ENCODE peak calls at places on chromosomes 3 and 15, in four cellular contexts. P, B, Y and H are unnamed samples.

GRCh38 chr3:3798641-3799113 is 554 bp upstream of the LRRN1 start:
- DNase-seq in P (no peak), B (no peak), Y (peak), H (no peak)

GRCh38 chr3:54999159-54999558 is 71.3 kb upstream of the LRTM1 start:
- DNase-seq in P (peak), B (no peak), Y (no peak), H (peak)

GRCh38 chr15:77037475-77038209 is 33.3 kb downstream of the TSPAN3 start:
- DNase-seq in P (no peak), B (no peak), Y (peak), H (no peak)

GRCh38 chr3:198071602-198072285 is 111.7 kb downstream of the LMLN start:
- DNase-seq in P (peak), B (peak), Y (no peak), H (peak)

GRCh38 chr3:190533511-190534282 is 19.8 kb downstream of the IL1RAP start:
- DNase-seq in P (no peak), B (no peak), Y (no peak), H (no peak)

GRCh38 chr3:192054881-192055280 is 593.9 kb downstream of the PYDC2 start:
- DNase-seq in P (no peak), B (no peak), Y (no peak), H (no peak)

GRCh38 chr3:150370129-150370602 is 37.9 kb upstream of the TSC22D2 start:
- DNase-seq in P (peak), B (no peak), Y (no peak), H (no peak)

GRCh38 chr3:61914277-61914676 is 352.9 kb downstream of the PTPRG start:
- DNase-seq in P (no peak), B (no peak), Y (no peak), H (no peak)

GRCh38 chr3:77411990-77412389 is 372.1 kb downstream of the ROBO2 start:
- DNase-seq in P (no peak), B (no peak), Y (no peak), H (no peak)

GRCh38 chr3:54008099-54008498 is 114.3 kb upstream of the CACNA2D3 start:
- DNase-seq in P (no peak), B (no peak), Y (no peak), H (no peak)

GRCh38 chr3:43870110-43870509 is 179.4 kb downstream of the ABHD5 start:
- DNase-seq in P (no peak), B (no peak), Y (no peak), H (no peak)

GRCh38 chr3:132210476-132211346 is 106.5 kb upstream of the ACP3 start:
- DNase-seq in P (peak), B (no peak), Y (peak), H (peak)

GRCh38 chr15:69973102-69973714 is 124.5 kb downstream of the TLE3 start:
- DNase-seq in P (peak), B (no peak), Y (no peak), H (peak)

GRCh38 chr3:57150097-57150496 is 15.1 kb downstream of the IL17RD start:
- DNase-seq in P (no peak), B (no peak), Y (peak), H (no peak)

GRCh38 chr3:28240440-28240839 is 979 bp upstream of the CMC1 start:
- DNase-seq in P (peak), B (no peak), Y (no peak), H (peak)

GRCh38 chr15:62403164-62403809 is 238.2 kb upstream of the C2CD4B start:
- DNase-seq in P (no peak), B (no peak), Y (no peak), H (no peak)

GRCh38 chr3:69962053-69962452 is 37.5 kb upstream of the SAMMSON start:
- DNase-seq in P (no peak), B (no peak), Y (no peak), H (no peak)

GRCh38 chr3:111284485-111285187 is 213.0 kb downstream of the NECTIN3 start:
- DNase-seq in P (no peak), B (no peak), Y (no peak), H (no peak)

GRCh38 chr3:186366206-186366605 is 4.2 kb upstream of the DGKG start:
- DNase-seq in P (no peak), B (no peak), Y (no peak), H (peak)

GRCh38 chr3:134650431-134651346 is at the start of gene KY:
- DNase-seq in P (no peak), B (no peak), Y (peak), H (peak)

GRCh38 chr3:127006781-127007436 is 24.0 kb downstream of the PLXNA1 start:
- DNase-seq in P (no peak), B (no peak), Y (peak), H (no peak)

GRCh38 chr15:88912500-88912921 is 668 bp downstream of the MFGE8 start:
- DNase-seq in P (no peak), B (no peak), Y (peak), H (no peak)

GRCh38 chr15:70267879-70268278 is 170.2 kb upstream of the TLE3 start:
- DNase-seq in P (no peak), B (no peak), Y (no peak), H (peak)

GRCh38 chr3:140384028-140384771 is 293.7 kb upstream of the TRIM42 start:
- DNase-seq in P (no peak), B (no peak), Y (no peak), H (no peak)

GRCh38 chr3:128424508-128425069 is 42.1 kb downstream of the DNAJB8 start:
- DNase-seq in P (no peak), B (no peak), Y (no peak), H (no peak)

GRCh38 chr15:39976291-39977274 is 42.7 kb downstream of the EIF2AK4 start:
- DNase-seq in P (peak), B (no peak), Y (peak), H (no peak)
- TF ChIP-seq MAX in P (peak), B (no peak), Y (no peak), H (no peak)

DNA sequence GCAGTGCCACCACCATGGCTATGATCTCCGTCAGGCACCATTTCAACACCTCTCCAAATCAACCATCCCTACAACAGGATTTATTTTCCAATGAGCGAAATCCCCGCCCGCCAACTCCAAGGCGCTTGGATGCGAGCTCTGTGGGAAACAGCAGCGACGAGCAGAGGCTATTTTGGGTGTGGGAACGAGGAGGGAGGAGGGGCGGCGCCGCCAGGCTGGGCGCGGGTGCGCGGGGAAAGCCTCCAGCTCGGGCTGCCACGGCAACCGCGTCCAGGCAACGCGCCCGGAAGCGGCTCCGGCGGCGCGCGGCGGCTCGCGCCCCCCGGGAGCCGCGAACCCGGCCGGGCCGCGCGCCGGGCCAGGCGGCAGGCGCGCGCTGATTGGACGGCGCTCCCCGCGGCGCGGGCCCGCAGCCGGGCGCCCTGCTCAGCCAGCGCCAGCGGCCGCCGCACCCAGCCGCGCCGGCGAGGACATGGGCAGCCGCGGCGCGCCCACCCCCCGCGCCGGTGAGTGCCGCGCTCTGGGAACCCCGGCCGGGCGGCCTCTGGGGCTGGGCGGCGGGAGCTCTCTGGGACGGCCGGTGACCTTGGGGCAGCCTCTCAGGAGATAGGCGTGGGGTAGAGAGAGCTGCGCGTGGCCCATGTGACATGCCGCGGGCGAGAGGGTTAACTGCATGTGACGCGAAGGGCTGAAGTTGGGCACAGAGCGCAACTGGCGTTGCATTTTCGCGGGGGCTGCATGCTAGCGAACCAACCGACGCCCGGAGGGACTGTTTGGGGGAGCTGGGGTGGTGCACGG is at the start of gene FAM81A:
- DNase-seq in P (no peak), B (no peak), Y (peak), H (peak)
- TF ChIP-seq MAX in P (peak), B (no peak), Y (peak), H (no peak)

DNA sequence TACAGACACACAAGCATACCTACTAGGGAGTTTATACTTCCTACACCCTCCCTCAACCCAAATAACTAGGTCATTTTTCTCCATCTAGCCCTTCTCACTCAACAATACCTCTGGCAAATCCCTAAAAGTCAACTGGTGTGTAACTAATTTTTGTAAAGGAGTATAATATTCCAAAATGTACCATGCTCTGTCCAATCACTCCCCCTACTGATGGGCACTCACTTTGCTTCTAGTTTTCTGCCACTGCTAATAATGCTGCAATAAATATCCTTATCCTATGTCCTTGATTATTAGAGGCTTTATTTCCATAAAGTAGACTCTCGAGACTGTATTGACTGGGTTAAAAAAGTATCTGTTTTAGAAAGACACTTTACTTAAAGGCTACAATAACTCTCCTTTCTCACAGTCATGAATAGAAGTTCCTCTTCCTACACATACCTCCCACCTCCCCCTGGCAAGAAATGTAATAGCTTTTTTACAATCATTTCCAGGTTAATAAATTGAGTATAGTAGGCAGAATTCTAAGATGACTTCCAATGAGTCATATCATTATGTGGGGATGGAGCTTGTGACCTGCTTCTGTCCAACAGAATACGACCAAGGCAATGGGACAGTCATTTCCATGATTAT is 30.0 kb downstream of the SHQ1 start:
- DNase-seq in P (no peak), B (no peak), Y (peak), H (peak)
- TF ChIP-seq MAX in P (no peak), B (no peak), Y (no peak), H (no peak)

DNA sequence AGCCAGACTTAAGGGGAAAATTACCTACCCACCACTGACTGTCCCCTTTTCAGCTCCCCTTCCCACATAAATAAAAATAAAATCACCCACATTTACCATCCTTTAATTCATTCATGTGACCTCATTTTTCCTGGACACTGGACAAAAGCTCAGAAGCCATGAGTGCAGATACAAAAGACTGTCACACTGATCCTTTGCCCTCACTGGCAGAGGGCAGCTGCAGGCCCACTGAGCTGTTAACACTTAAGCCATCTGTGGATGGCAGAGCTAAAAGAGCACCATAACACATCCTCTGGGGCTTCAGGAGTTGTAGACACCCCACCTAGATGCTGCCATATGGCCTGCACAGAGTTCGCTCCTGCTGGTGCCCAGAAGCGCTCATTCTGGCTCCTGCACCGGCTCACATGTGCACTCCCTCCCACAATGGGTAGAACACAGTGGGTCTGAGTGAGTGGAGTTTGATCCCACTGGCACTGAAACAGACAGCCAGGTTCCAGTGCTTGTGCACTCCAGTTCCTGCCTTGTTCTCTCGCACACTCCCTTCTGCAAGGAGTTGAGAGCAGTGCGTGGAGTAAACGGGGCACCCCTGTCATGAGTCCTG is 38.8 kb downstream of the EDC3 start:
- DNase-seq in P (no peak), B (no peak), Y (no peak), H (no peak)
- TF ChIP-seq MAX in P (no peak), B (no peak), Y (no peak), H (no peak)